ENCODE peak calls at places on chromosomes 3 and 15, in seven cellular contexts. One of them, this sample, is unnamed.

GRCh38 chr3:179446501-179446900 is 4.8 kb downstream of the GNB4 start:
- DNase-seq in stimulated activated CD4-positive, alpha-beta T cell treated with anti-CD3 and anti-CD28 coated beads, Interleukin-15, amount 100 ng/mL, for 1 hour: no peak
- DNase-seq in B cell: peak
- DNase-seq in Daoy: no peak
- DNase-seq in activated CD4-positive, CD25-positive, alpha-beta regulatory T cell treated with anti-CD3 and anti-CD28 coated beads, Interleukin-2, amount 50 U/mL, for 72 hours: no peak
- DNase-seq in progenitor cell of endocrine pancreas: no peak
- DNase-seq in pulmonary artery endothelial cell: no peak
- DNase-seq in this sample: no peak

GRCh38 chr3:10552631-10552943 is 47.2 kb upstream of the ATP2B2 start:
- DNase-seq in progenitor cell of endocrine pancreas: no peak
- DNase-seq in activated CD4-positive, CD25-positive, alpha-beta regulatory T cell treated with anti-CD3 and anti-CD28 coated beads, Interleukin-2, amount 50 U/mL, for 72 hours: no peak
- DNase-seq in pulmonary artery endothelial cell: no peak
- DNase-seq in Daoy: no peak
- DNase-seq in stimulated activated CD4-positive, alpha-beta T cell treated with anti-CD3 and anti-CD28 coated beads, Interleukin-15, amount 100 ng/mL, for 1 hour: no peak
- DNase-seq in B cell: no peak
- DNase-seq in this sample: no peak

GRCh38 chr15:61796056-61796455 is 264.2 kb downstream of the VPS13C start:
- DNase-seq in progenitor cell of endocrine pancreas: no peak
- DNase-seq in Daoy: peak
- DNase-seq in activated CD4-positive, CD25-positive, alpha-beta regulatory T cell treated with anti-CD3 and anti-CD28 coated beads, Interleukin-2, amount 50 U/mL, for 72 hours: no peak
- DNase-seq in B cell: no peak
- DNase-seq in stimulated activated CD4-positive, alpha-beta T cell treated with anti-CD3 and anti-CD28 coated beads, Interleukin-15, amount 100 ng/mL, for 1 hour: no peak
- DNase-seq in pulmonary artery endothelial cell: no peak
- DNase-seq in this sample: no peak

GRCh38 chr3:98574157-98574556 is 19.3 kb downstream of the CPOX start:
- DNase-seq in activated CD4-positive, CD25-positive, alpha-beta regulatory T cell treated with anti-CD3 and anti-CD28 coated beads, Interleukin-2, amount 50 U/mL, for 72 hours: no peak
- DNase-seq in pulmonary artery endothelial cell: no peak
- DNase-seq in B cell: no peak
- DNase-seq in progenitor cell of endocrine pancreas: no peak
- DNase-seq in Daoy: no peak
- DNase-seq in stimulated activated CD4-positive, alpha-beta T cell treated with anti-CD3 and anti-CD28 coated beads, Interleukin-15, amount 100 ng/mL, for 1 hour: no peak
- DNase-seq in this sample: no peak

GRCh38 chr3:12044860-12045259 is 40.7 kb downstream of the SYN2 start:
- DNase-seq in progenitor cell of endocrine pancreas: no peak
- DNase-seq in pulmonary artery endothelial cell: no peak
- DNase-seq in activated CD4-positive, CD25-positive, alpha-beta regulatory T cell treated with anti-CD3 and anti-CD28 coated beads, Interleukin-2, amount 50 U/mL, for 72 hours: no peak
- DNase-seq in Daoy: no peak
- DNase-seq in B cell: no peak
- DNase-seq in stimulated activated CD4-positive, alpha-beta T cell treated with anti-CD3 and anti-CD28 coated beads, Interleukin-15, amount 100 ng/mL, for 1 hour: no peak
- DNase-seq in this sample: no peak

GRCh38 chr3:196969001-196969659 is 497 bp upstream of the PIGZ start:
- DNase-seq in B cell: peak
- DNase-seq in activated CD4-positive, CD25-positive, alpha-beta regulatory T cell treated with anti-CD3 and anti-CD28 coated beads, Interleukin-2, amount 50 U/mL, for 72 hours: peak
- DNase-seq in progenitor cell of endocrine pancreas: no peak
- DNase-seq in Daoy: peak
- DNase-seq in stimulated activated CD4-positive, alpha-beta T cell treated with anti-CD3 and anti-CD28 coated beads, Interleukin-15, amount 100 ng/mL, for 1 hour: no peak
- DNase-seq in pulmonary artery endothelial cell: no peak
- DNase-seq in this sample: peak

GRCh38 chr3:144843099-144843498 is 871.5 kb downstream of the DIPK2A start:
- DNase-seq in B cell: no peak
- DNase-seq in pulmonary artery endothelial cell: no peak
- DNase-seq in Daoy: no peak
- DNase-seq in activated CD4-positive, CD25-positive, alpha-beta regulatory T cell treated with anti-CD3 and anti-CD28 coated beads, Interleukin-2, amount 50 U/mL, for 72 hours: no peak
- DNase-seq in stimulated activated CD4-positive, alpha-beta T cell treated with anti-CD3 and anti-CD28 coated beads, Interleukin-15, amount 100 ng/mL, for 1 hour: no peak
- DNase-seq in progenitor cell of endocrine pancreas: no peak
- DNase-seq in this sample: no peak

GRCh38 chr3:157101470-157101869 is 58.5 kb downstream of the CCNL1 start:
- DNase-seq in activated CD4-positive, CD25-positive, alpha-beta regulatory T cell treated with anti-CD3 and anti-CD28 coated beads, Interleukin-2, amount 50 U/mL, for 72 hours: no peak
- DNase-seq in Daoy: no peak
- DNase-seq in pulmonary artery endothelial cell: no peak
- DNase-seq in progenitor cell of endocrine pancreas: no peak
- DNase-seq in stimulated activated CD4-positive, alpha-beta T cell treated with anti-CD3 and anti-CD28 coated beads, Interleukin-15, amount 100 ng/mL, for 1 hour: no peak
- DNase-seq in B cell: no peak
- DNase-seq in this sample: no peak

GRCh38 chr15:68311859-68312557 is 34.5 kb downstream of the FEM1B start:
- DNase-seq in Daoy: no peak
- DNase-seq in activated CD4-positive, CD25-positive, alpha-beta regulatory T cell treated with anti-CD3 and anti-CD28 coated beads, Interleukin-2, amount 50 U/mL, for 72 hours: peak
- DNase-seq in B cell: no peak
- DNase-seq in stimulated activated CD4-positive, alpha-beta T cell treated with anti-CD3 and anti-CD28 coated beads, Interleukin-15, amount 100 ng/mL, for 1 hour: no peak
- DNase-seq in pulmonary artery endothelial cell: no peak
- DNase-seq in progenitor cell of endocrine pancreas: no peak
- DNase-seq in this sample: no peak

GRCh38 chr15:35115155-35115725 is 30.1 kb upstream of the NANOGP8 start:
- DNase-seq in stimulated activated CD4-positive, alpha-beta T cell treated with anti-CD3 and anti-CD28 coated beads, Interleukin-15, amount 100 ng/mL, for 1 hour: no peak
- DNase-seq in Daoy: no peak
- DNase-seq in activated CD4-positive, CD25-positive, alpha-beta regulatory T cell treated with anti-CD3 and anti-CD28 coated beads, Interleukin-2, amount 50 U/mL, for 72 hours: no peak
- DNase-seq in B cell: no peak
- DNase-seq in progenitor cell of endocrine pancreas: no peak
- DNase-seq in pulmonary artery endothelial cell: no peak
- DNase-seq in this sample: no peak

GRCh38 chr15:41230650-41231533 is at the start of the genes CHP1 and EXD1:
- DNase-seq in pulmonary artery endothelial cell: peak
- DNase-seq in Daoy: peak
- DNase-seq in B cell: peak
- DNase-seq in stimulated activated CD4-positive, alpha-beta T cell treated with anti-CD3 and anti-CD28 coated beads, Interleukin-15, amount 100 ng/mL, for 1 hour: peak
- DNase-seq in progenitor cell of endocrine pancreas: peak
- DNase-seq in activated CD4-positive, CD25-positive, alpha-beta regulatory T cell treated with anti-CD3 and anti-CD28 coated beads, Interleukin-2, amount 50 U/mL, for 72 hours: peak
- DNase-seq in this sample: peak

GRCh38 chr3:167837430-167837829 is 101.9 kb downstream of the SERPINI1 start:
- DNase-seq in B cell: peak
- DNase-seq in pulmonary artery endothelial cell: no peak
- DNase-seq in activated CD4-positive, CD25-positive, alpha-beta regulatory T cell treated with anti-CD3 and anti-CD28 coated beads, Interleukin-2, amount 50 U/mL, for 72 hours: no peak
- DNase-seq in progenitor cell of endocrine pancreas: no peak
- DNase-seq in stimulated activated CD4-positive, alpha-beta T cell treated with anti-CD3 and anti-CD28 coated beads, Interleukin-15, amount 100 ng/mL, for 1 hour: no peak
- DNase-seq in Daoy: no peak
- DNase-seq in this sample: no peak

GRCh38 chr3:147472846-147473245 is 63.7 kb downstream of the ZIC1 start:
- DNase-seq in stimulated activated CD4-positive, alpha-beta T cell treated with anti-CD3 and anti-CD28 coated beads, Interleukin-15, amount 100 ng/mL, for 1 hour: no peak
- DNase-seq in Daoy: no peak
- DNase-seq in B cell: no peak
- DNase-seq in pulmonary artery endothelial cell: no peak
- DNase-seq in activated CD4-positive, CD25-positive, alpha-beta regulatory T cell treated with anti-CD3 and anti-CD28 coated beads, Interleukin-2, amount 50 U/mL, for 72 hours: no peak
- DNase-seq in progenitor cell of endocrine pancreas: no peak
- DNase-seq in this sample: no peak

GRCh38 chr3:193240850-193241706 is at the start of gene PLAAT1:
- DNase-seq in B cell: no peak
- DNase-seq in activated CD4-positive, CD25-positive, alpha-beta regulatory T cell treated with anti-CD3 and anti-CD28 coated beads, Interleukin-2, amount 50 U/mL, for 72 hours: no peak
- DNase-seq in Daoy: peak
- DNase-seq in pulmonary artery endothelial cell: no peak
- DNase-seq in stimulated activated CD4-positive, alpha-beta T cell treated with anti-CD3 and anti-CD28 coated beads, Interleukin-15, amount 100 ng/mL, for 1 hour: no peak
- DNase-seq in progenitor cell of endocrine pancreas: peak
- DNase-seq in this sample: peak

GRCh38 chr15:69823223-69823907 is 274.4 kb downstream of the TLE3 start:
- DNase-seq in pulmonary artery endothelial cell: no peak
- DNase-seq in progenitor cell of endocrine pancreas: no peak
- DNase-seq in activated CD4-positive, CD25-positive, alpha-beta regulatory T cell treated with anti-CD3 and anti-CD28 coated beads, Interleukin-2, amount 50 U/mL, for 72 hours: no peak
- DNase-seq in Daoy: peak
- DNase-seq in B cell: no peak
- DNase-seq in stimulated activated CD4-positive, alpha-beta T cell treated with anti-CD3 and anti-CD28 coated beads, Interleukin-15, amount 100 ng/mL, for 1 hour: no peak
- DNase-seq in this sample: peak

GRCh38 chr3:34439796-34440195 is 641.4 kb downstream of the PDCD6IP start:
- DNase-seq in activated CD4-positive, CD25-positive, alpha-beta regulatory T cell treated with anti-CD3 and anti-CD28 coated beads, Interleukin-2, amount 50 U/mL, for 72 hours: no peak
- DNase-seq in Daoy: no peak
- DNase-seq in B cell: no peak
- DNase-seq in pulmonary artery endothelial cell: no peak
- DNase-seq in stimulated activated CD4-positive, alpha-beta T cell treated with anti-CD3 and anti-CD28 coated beads, Interleukin-15, amount 100 ng/mL, for 1 hour: no peak
- DNase-seq in progenitor cell of endocrine pancreas: no peak
- DNase-seq in this sample: no peak

GRCh38 chr3:183188895-183189462 is 26.4 kb upstream of the LAMP3 start:
- DNase-seq in Daoy: peak
- DNase-seq in B cell: peak
- DNase-seq in activated CD4-positive, CD25-positive, alpha-beta regulatory T cell treated with anti-CD3 and anti-CD28 coated beads, Interleukin-2, amount 50 U/mL, for 72 hours: no peak
- DNase-seq in pulmonary artery endothelial cell: no peak
- DNase-seq in progenitor cell of endocrine pancreas: no peak
- DNase-seq in stimulated activated CD4-positive, alpha-beta T cell treated with anti-CD3 and anti-CD28 coated beads, Interleukin-15, amount 100 ng/mL, for 1 hour: no peak
- DNase-seq in this sample: no peak

GRCh38 chr3:17740703-17741102 is 1.7 kb downstream of the TBC1D5 start:
- DNase-seq in progenitor cell of endocrine pancreas: no peak
- DNase-seq in pulmonary artery endothelial cell: no peak
- DNase-seq in stimulated activated CD4-positive, alpha-beta T cell treated with anti-CD3 and anti-CD28 coated beads, Interleukin-15, amount 100 ng/mL, for 1 hour: no peak
- DNase-seq in activated CD4-positive, CD25-positive, alpha-beta regulatory T cell treated with anti-CD3 and anti-CD28 coated beads, Interleukin-2, amount 50 U/mL, for 72 hours: no peak
- DNase-seq in Daoy: peak
- DNase-seq in B cell: no peak
- DNase-seq in this sample: peak

GRCh38 chr15:63491116-63491817 is 13.1 kb upstream of the USP3 start:
- DNase-seq in pulmonary artery endothelial cell: no peak
- DNase-seq in activated CD4-positive, CD25-positive, alpha-beta regulatory T cell treated with anti-CD3 and anti-CD28 coated beads, Interleukin-2, amount 50 U/mL, for 72 hours: no peak
- DNase-seq in progenitor cell of endocrine pancreas: no peak
- DNase-seq in B cell: peak
- DNase-seq in Daoy: no peak
- DNase-seq in stimulated activated CD4-positive, alpha-beta T cell treated with anti-CD3 and anti-CD28 coated beads, Interleukin-15, amount 100 ng/mL, for 1 hour: no peak
- DNase-seq in this sample: peak

GRCh38 chr15:65087411-65087810 is 10.9 kb downstream of the KBTBD13 start:
- DNase-seq in stimulated activated CD4-positive, alpha-beta T cell treated with anti-CD3 and anti-CD28 coated beads, Interleukin-15, amount 100 ng/mL, for 1 hour: no peak
- DNase-seq in activated CD4-positive, CD25-positive, alpha-beta regulatory T cell treated with anti-CD3 and anti-CD28 coated beads, Interleukin-2, amount 50 U/mL, for 72 hours: no peak
- DNase-seq in pulmonary artery endothelial cell: no peak
- DNase-seq in Daoy: no peak
- DNase-seq in progenitor cell of endocrine pancreas: no peak
- DNase-seq in B cell: no peak
- DNase-seq in this sample: no peak

GRCh38 chr3:122609798-122610559 is 32.5 kb downstream of the PARP15 start:
- DNase-seq in activated CD4-positive, CD25-positive, alpha-beta regulatory T cell treated with anti-CD3 and anti-CD28 coated beads, Interleukin-2, amount 50 U/mL, for 72 hours: peak
- DNase-seq in progenitor cell of endocrine pancreas: no peak
- DNase-seq in pulmonary artery endothelial cell: no peak
- DNase-seq in Daoy: peak
- DNase-seq in B cell: no peak
- DNase-seq in stimulated activated CD4-positive, alpha-beta T cell treated with anti-CD3 and anti-CD28 coated beads, Interleukin-15, amount 100 ng/mL, for 1 hour: no peak
- DNase-seq in this sample: no peak

GRCh38 chr3:11290743-11291680 is 18.8 kb downstream of the ATG7 start:
- DNase-seq in progenitor cell of endocrine pancreas: no peak
- DNase-seq in stimulated activated CD4-positive, alpha-beta T cell treated with anti-CD3 and anti-CD28 coated beads, Interleukin-15, amount 100 ng/mL, for 1 hour: no peak
- DNase-seq in B cell: peak
- DNase-seq in Daoy: peak
- DNase-seq in activated CD4-positive, CD25-positive, alpha-beta regulatory T cell treated with anti-CD3 and anti-CD28 coated beads, Interleukin-2, amount 50 U/mL, for 72 hours: no peak
- DNase-seq in pulmonary artery endothelial cell: no peak
- DNase-seq in this sample: no peak

GRCh38 chr15:90082140-90082713 is 20.0 kb downstream of the IDH2 start:
- DNase-seq in pulmonary artery endothelial cell: no peak
- DNase-seq in Daoy: no peak
- DNase-seq in activated CD4-positive, CD25-positive, alpha-beta regulatory T cell treated with anti-CD3 and anti-CD28 coated beads, Interleukin-2, amount 50 U/mL, for 72 hours: no peak
- DNase-seq in stimulated activated CD4-positive, alpha-beta T cell treated with anti-CD3 and anti-CD28 coated beads, Interleukin-15, amount 100 ng/mL, for 1 hour: no peak
- DNase-seq in progenitor cell of endocrine pancreas: no peak
- DNase-seq in B cell: no peak
- DNase-seq in this sample: no peak

GRCh38 chr3:131538968-131539367 is 36.2 kb upstream of the MRPL3 start:
- DNase-seq in pulmonary artery endothelial cell: no peak
- DNase-seq in Daoy: no peak
- DNase-seq in stimulated activated CD4-positive, alpha-beta T cell treated with anti-CD3 and anti-CD28 coated beads, Interleukin-15, amount 100 ng/mL, for 1 hour: no peak
- DNase-seq in B cell: no peak
- DNase-seq in activated CD4-positive, CD25-positive, alpha-beta regulatory T cell treated with anti-CD3 and anti-CD28 coated beads, Interleukin-2, amount 50 U/mL, for 72 hours: no peak
- DNase-seq in progenitor cell of endocrine pancreas: no peak
- DNase-seq in this sample: no peak

GRCh38 chr3:139353920-139354556 is 10.2 kb downstream of the MRPS22 start:
- DNase-seq in Daoy: peak
- DNase-seq in stimulated activated CD4-positive, alpha-beta T cell treated with anti-CD3 and anti-CD28 coated beads, Interleukin-15, amount 100 ng/mL, for 1 hour: no peak
- DNase-seq in progenitor cell of endocrine pancreas: no peak
- DNase-seq in activated CD4-positive, CD25-positive, alpha-beta regulatory T cell treated with anti-CD3 and anti-CD28 coated beads, Interleukin-2, amount 50 U/mL, for 72 hours: no peak
- DNase-seq in pulmonary artery endothelial cell: peak
- DNase-seq in B cell: no peak
- DNase-seq in this sample: no peak

This sample was measured in germinal center.